ENCODE peak calls at places on chromosome 13, in nine cellular contexts. Y is fibroblast of mammary gland, X is GM12878, L is thoracic aorta, W is astrocyte, P is fibroblast of lung, K is spleen, G is AG09309, B is PC-3. Q is an unnamed sample.
A peak's percentile ranks its signal among the peaks of the same experiment; 100 is the strongest.

GRCh38 chr13:96052655-96053002 is 572 bp downstream of the UGGT2 start:
- DNase-seq in Y (peak; percentile 82), X (peak; percentile 28), L (no peak), W (peak; percentile 70), P (peak; percentile 79), K (no peak), G (peak; percentile 33), B (peak; percentile 15), Q (peak; percentile 67)

GRCh38 chr13:92843549-92843948 is 383.1 kb upstream of the GPC6 start:
- DNase-seq in Y (peak; percentile 81), X (no peak), L (no peak), W (peak; percentile 84), P (peak; percentile 87), K (no peak), G (no peak), B (peak; percentile 67), Q (peak; percentile 60)

GRCh38 chr13:20512042-20512683 is 13.5 kb downstream of the CRYL1 start:
- DNase-seq in Y (no peak), X (no peak), L (no peak), W (no peak), P (no peak), K (no peak), G (no peak), B (no peak), Q (no peak)

GRCh38 chr13:26786651-26787295 is 26.2 kb upstream of the GPR12 start:
- DNase-seq in Y (no peak), X (no peak), L (no peak), W (no peak), P (no peak), K (no peak), G (no peak), B (no peak), Q (no peak)

GRCh38 chr13:42039457-42039945 is 8.9 kb upstream of the DGKH start:
- DNase-seq in Y (no peak), X (peak; percentile 21), L (no peak), W (no peak), P (no peak), K (no peak), G (no peak), B (peak; percentile 27), Q (no peak)

GRCh38 chr13:44403720-44404063 is 30.1 kb downstream of the SERP2 start:
- DNase-seq in Y (no peak), X (no peak), L (no peak), W (no peak), P (no peak), K (no peak), G (no peak), B (no peak), Q (no peak)

GRCh38 chr13:27968316-27969072 is 621 bp downstream of the CDX2 start:
- DNase-seq in Y (no peak), X (no peak), L (no peak), W (no peak), P (no peak), K (no peak), G (no peak), B (no peak), Q (no peak)

GRCh38 chr13:95288899-95289500 is 12.3 kb downstream of the ABCC4 start:
- DNase-seq in Y (no peak), X (no peak), L (no peak), W (peak; percentile 49), P (peak; percentile 51), K (no peak), G (no peak), B (no peak), Q (no peak)

GRCh38 chr13:50410921-50411712 is 395.9 kb downstream of the KCNRG start:
- DNase-seq in Y (peak; percentile 85), X (no peak), L (peak; percentile 13), W (peak; percentile 90), P (peak; percentile 93), K (no peak), G (peak; percentile 61), B (peak; percentile 82), Q (peak; percentile 91)

GRCh38 chr13:31818236-31818635 is 78.9 kb downstream of the RXFP2 start:
- DNase-seq in Y (peak; percentile 34), X (no peak), L (no peak), W (peak; percentile 5), P (peak; percentile 12), K (no peak), G (no peak), B (no peak), Q (no peak)

GRCh38 chr13:111204438-111205177 is 89.5 kb downstream of the ARHGEF7 start:
- DNase-seq in Y (peak; percentile 80), X (no peak), L (peak; percentile 43), W (peak; percentile 56), P (peak; percentile 70), K (no peak), G (peak; percentile 56), B (no peak), Q (peak; percentile 81)

GRCh38 chr13:99981115-99982020 is at the start of gene ZIC2:
- DNase-seq in Y (peak; percentile 24), X (no peak), L (no peak), W (peak; percentile 30), P (peak; percentile 51), K (peak; percentile 72), G (no peak), B (peak; percentile 13), Q (no peak)

GRCh38 chr13:43107780-43108179 is 84.4 kb downstream of the DNAJC15 start:
- DNase-seq in Y (peak; percentile 74), X (no peak), L (no peak), W (peak; percentile 7), P (no peak), K (no peak), G (peak; percentile 33), B (peak; percentile 53), Q (peak; percentile 33)

GRCh38 chr13:29474991-29475390 is 120.5 kb downstream of the SLC7A1 start:
- DNase-seq in Y (peak; percentile 88), X (no peak), L (no peak), W (peak; percentile 94), P (peak; percentile 94), K (no peak), G (peak; percentile 31), B (no peak), Q (peak; percentile 65)

GRCh38 chr13:75226092-75226491 is 255.9 kb downstream of the TBC1D4 start:
- DNase-seq in Y (peak; percentile 18), X (no peak), L (no peak), W (peak; percentile 31), P (peak; percentile 55), K (no peak), G (no peak), B (peak; percentile 50), Q (no peak)

GRCh38 chr13:107121793-107122192 is 553.9 kb upstream of the ARGLU1 start:
- DNase-seq in Y (no peak), X (no peak), L (no peak), W (no peak), P (no peak), K (no peak), G (no peak), B (no peak), Q (no peak)

GRCh38 chr13:107119989-107120881 is 552.3 kb upstream of the ARGLU1 start:
- DNase-seq in Y (no peak), X (no peak), L (no peak), W (no peak), P (no peak), K (no peak), G (no peak), B (no peak), Q (no peak)

GRCh38 chr13:107124730-107125129 is 556.8 kb upstream of the ARGLU1 start:
- DNase-seq in Y (no peak), X (no peak), L (no peak), W (no peak), P (no peak), K (no peak), G (no peak), B (no peak), Q (no peak)

DNA sequence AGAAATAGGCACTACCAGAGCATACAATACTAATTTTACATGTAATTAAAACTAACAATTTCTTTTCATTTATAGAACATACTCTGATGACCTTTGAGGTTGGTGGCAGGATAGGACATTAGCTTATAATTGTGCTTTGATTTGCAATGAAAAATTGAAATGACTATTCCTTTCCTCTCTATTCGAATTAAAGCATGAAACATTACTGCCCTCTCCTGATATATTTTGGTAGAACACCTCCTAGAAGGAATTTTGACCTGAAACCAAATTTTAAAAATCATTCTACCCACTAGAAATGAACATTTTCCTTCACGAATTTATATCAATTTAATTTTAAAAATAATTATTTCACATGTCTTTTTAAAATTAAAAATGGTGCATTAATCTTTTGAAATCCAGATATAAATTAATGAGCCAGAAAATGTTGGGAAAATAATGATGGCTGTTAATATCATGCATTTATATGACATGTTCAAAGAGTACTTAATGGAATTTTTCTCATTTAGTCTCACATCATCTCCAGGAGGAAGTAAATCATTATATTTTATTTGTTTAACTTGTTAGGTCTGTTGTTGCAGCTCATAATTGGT is 556.3 kb upstream of the ARGLU1 start:
- DNase-seq in Y (peak; percentile 4), X (no peak), L (no peak), W (no peak), P (peak; percentile 9), K (no peak), G (no peak), B (peak; percentile 45), Q (peak; percentile 5)
- TF ChIP-seq CTCF in Y (peak; percentile 34), X (peak; percentile 29), L (peak; percentile 75), W (peak; percentile 44), P (no peak), K (no peak), G (peak; percentile 34), B (peak; percentile 57), Q (peak; percentile 26)

DNA sequence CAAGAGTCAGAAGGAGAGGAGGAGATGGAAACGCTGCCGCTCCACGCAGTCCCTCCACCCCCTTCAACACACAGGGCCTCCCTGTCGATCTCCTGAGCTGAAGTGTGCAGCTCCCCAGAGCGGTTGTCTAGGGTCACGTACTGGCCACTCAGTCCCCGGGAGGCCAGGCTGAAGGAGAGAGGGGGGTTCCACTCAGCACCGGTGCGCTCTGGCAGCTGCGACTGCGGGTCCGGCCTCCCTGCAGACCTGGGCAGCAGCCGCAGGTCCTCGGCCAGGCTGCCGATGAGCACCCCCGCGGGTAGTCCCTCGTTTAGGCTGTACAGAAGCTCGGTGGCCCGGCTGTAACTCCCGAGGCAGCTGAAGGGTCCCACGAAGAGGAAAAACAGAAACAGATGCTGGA is 2.1 kb downstream of the PCDH20 start:
- DNase-seq in Y (no peak), X (no peak), L (no peak), W (no peak), P (no peak), K (peak; percentile 61), G (no peak), B (no peak), Q (no peak)
- H3K4me3 ChIP-seq in Y (no peak overlapping the region), X (no peak overlapping the region), L (peak overlapping the region; percentile 79), W (peak overlapping the region; percentile 48), P (no peak overlapping the region), K (peak overlapping the region; percentile 39), G (no peak overlapping the region), B (no peak overlapping the region), Q (no peak overlapping the region)

GRCh38 chr13:24270639-24271131 is 38.7 kb upstream of the C1QTNF9 start:
- DNase-seq in Y (peak; percentile 48), X (peak; percentile 38), L (no peak), W (peak; percentile 59), P (peak; percentile 62), K (peak; percentile 93), G (no peak), B (no peak), Q (peak; percentile 61)
- TF ChIP-seq CTCF in Y (no peak), X (no peak), L (no peak), W (no peak), P (no peak), K (peak; percentile 20), G (no peak), B (no peak), Q (peak; percentile 2)

DNA sequence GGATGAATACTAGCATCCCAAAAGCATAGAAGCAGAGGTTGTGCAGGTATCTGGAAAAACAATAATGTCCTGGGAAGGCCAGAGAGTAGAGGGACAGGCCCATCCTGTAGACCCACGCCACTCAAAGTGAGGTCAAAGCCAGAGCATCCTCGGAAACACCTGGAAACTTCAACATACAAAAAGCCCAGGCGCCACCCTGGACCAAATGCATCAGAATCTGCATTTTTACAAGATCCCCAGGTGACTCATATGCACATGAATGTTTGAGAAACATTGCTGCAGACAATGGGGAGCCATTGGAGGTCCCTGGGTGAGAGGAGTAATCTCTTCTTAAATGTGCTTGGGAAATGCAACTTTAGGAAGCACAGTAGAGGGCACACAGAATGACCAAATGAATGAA is 684.1 kb downstream of the DIAPH3 start:
- DNase-seq in Y (no peak), X (no peak), L (no peak), W (no peak), P (no peak), K (no peak), G (no peak), B (no peak), Q (no peak)
- H3K4me3 ChIP-seq in Y (no peak overlapping the region), X (no peak overlapping the region), L (no peak overlapping the region), W (no peak overlapping the region), P (no peak overlapping the region), K (no peak overlapping the region), G (no peak overlapping the region), B (no peak overlapping the region), Q (no peak overlapping the region)

Q was measured in fibroblast of the aortic adventitia.